ENCODE peak calls at places on chromosomes 12 and 14, in nine cellular contexts. One of them, this sample, is unnamed.

GRCh38 chr12:70853326-70853725 is 67.2 kb downstream of the PTPRR start:
- DNase-seq in H54: no peak
- DNase-seq in D341Med: no peak
- DNase-seq in AG09309: peak; percentile 68
- DNase-seq in NCI-H187 treated with DMSO at 0.1 percent for 48 hours: no peak
- DNase-seq in SK-N-MC: no peak
- DNase-seq in HCEC 1CT: peak; percentile 89
- DNase-seq in left cardiac atrium: peak; percentile 16
- DNase-seq in putamen: no peak
- DNase-seq in this sample: peak; percentile 96

GRCh38 chr12:1630081-1630826 is 1.2 kb downstream of the WNT5B start:
- DNase-seq in D341Med: peak; percentile 80
- DNase-seq in HCEC 1CT: no peak
- DNase-seq in left cardiac atrium: peak; percentile 59
- DNase-seq in NCI-H187 treated with DMSO at 0.1 percent for 48 hours: no peak
- DNase-seq in putamen: no peak
- DNase-seq in AG09309: no peak
- DNase-seq in SK-N-MC: no peak
- DNase-seq in H54: no peak
- DNase-seq in this sample: no peak

GRCh38 chr14:54669759-54670630 is 103.1 kb downstream of the SAMD4A start:
- DNase-seq in putamen: no peak
- DNase-seq in D341Med: no peak
- DNase-seq in NCI-H187 treated with DMSO at 0.1 percent for 48 hours: no peak
- DNase-seq in SK-N-MC: no peak
- DNase-seq in H54: no peak
- DNase-seq in left cardiac atrium: no peak
- DNase-seq in AG09309: no peak
- DNase-seq in HCEC 1CT: peak; percentile 85
- DNase-seq in this sample: peak; percentile 62

GRCh38 chr12:51751657-51752056 is 96.9 kb downstream of the FIGNL2 start:
- DNase-seq in AG09309: no peak
- DNase-seq in putamen: peak; percentile 84
- DNase-seq in D341Med: no peak
- DNase-seq in H54: no peak
- DNase-seq in left cardiac atrium: peak; percentile 33
- DNase-seq in NCI-H187 treated with DMSO at 0.1 percent for 48 hours: no peak
- DNase-seq in HCEC 1CT: no peak
- DNase-seq in SK-N-MC: no peak
- DNase-seq in this sample: peak; percentile 42

GRCh38 chr14:51578853-51579252 is 72.9 kb upstream of the FRMD6 start:
- DNase-seq in left cardiac atrium: no peak
- DNase-seq in NCI-H187 treated with DMSO at 0.1 percent for 48 hours: no peak
- DNase-seq in SK-N-MC: no peak
- DNase-seq in H54: no peak
- DNase-seq in putamen: no peak
- DNase-seq in AG09309: no peak
- DNase-seq in HCEC 1CT: no peak
- DNase-seq in D341Med: no peak
- DNase-seq in this sample: no peak

GRCh38 chr12:15268927-15269552 is 47.8 kb upstream of the RERG start:
- DNase-seq in putamen: no peak
- DNase-seq in NCI-H187 treated with DMSO at 0.1 percent for 48 hours: peak; percentile 57
- DNase-seq in left cardiac atrium: no peak
- DNase-seq in HCEC 1CT: peak; percentile 82
- DNase-seq in AG09309: no peak
- DNase-seq in H54: peak; percentile 18
- DNase-seq in D341Med: peak; percentile 79
- DNase-seq in SK-N-MC: peak; percentile 44
- DNase-seq in this sample: peak; percentile 79

GRCh38 chr14:94180655-94181271 is 6.6 kb downstream of the PPP4R4 start:
- DNase-seq in HCEC 1CT: peak; percentile 52
- DNase-seq in AG09309: no peak
- DNase-seq in D341Med: peak; percentile 41
- DNase-seq in SK-N-MC: peak; percentile 24
- DNase-seq in H54: peak; percentile 25
- DNase-seq in NCI-H187 treated with DMSO at 0.1 percent for 48 hours: no peak
- DNase-seq in left cardiac atrium: no peak
- DNase-seq in putamen: no peak
- DNase-seq in this sample: peak; percentile 62

GRCh38 chr12:77895699-77896098 is 65.0 kb downstream of the NAV3 start:
- DNase-seq in D341Med: no peak
- DNase-seq in SK-N-MC: no peak
- DNase-seq in left cardiac atrium: no peak
- DNase-seq in NCI-H187 treated with DMSO at 0.1 percent for 48 hours: no peak
- DNase-seq in H54: no peak
- DNase-seq in putamen: no peak
- DNase-seq in HCEC 1CT: no peak
- DNase-seq in AG09309: no peak
- DNase-seq in this sample: no peak

GRCh38 chr12:74227846-74228545 is 309.6 kb upstream of the ATXN7L3B start:
- DNase-seq in AG09309: no peak
- DNase-seq in left cardiac atrium: no peak
- DNase-seq in H54: no peak
- DNase-seq in HCEC 1CT: no peak
- DNase-seq in putamen: no peak
- DNase-seq in NCI-H187 treated with DMSO at 0.1 percent for 48 hours: no peak
- DNase-seq in D341Med: no peak
- DNase-seq in SK-N-MC: no peak
- DNase-seq in this sample: no peak

GRCh38 chr12:128486951-128487350 is 220.0 kb downstream of the TMEM132C start:
- DNase-seq in HCEC 1CT: no peak
- DNase-seq in SK-N-MC: no peak
- DNase-seq in left cardiac atrium: peak; percentile 39
- DNase-seq in putamen: peak; percentile 21
- DNase-seq in H54: no peak
- DNase-seq in AG09309: no peak
- DNase-seq in D341Med: no peak
- DNase-seq in NCI-H187 treated with DMSO at 0.1 percent for 48 hours: no peak
- DNase-seq in this sample: no peak

GRCh38 chr12:56601503-56601902 is 28.6 kb downstream of the BAZ2A start:
- DNase-seq in H54: no peak
- DNase-seq in NCI-H187 treated with DMSO at 0.1 percent for 48 hours: no peak
- DNase-seq in left cardiac atrium: no peak
- DNase-seq in SK-N-MC: no peak
- DNase-seq in HCEC 1CT: no peak
- DNase-seq in AG09309: no peak
- DNase-seq in D341Med: peak; percentile 70
- DNase-seq in putamen: no peak
- DNase-seq in this sample: peak; percentile 25

GRCh38 chr12:28316067-28316466 is 125.8 kb downstream of the CCDC91 start:
- DNase-seq in D341Med: no peak
- DNase-seq in left cardiac atrium: no peak
- DNase-seq in NCI-H187 treated with DMSO at 0.1 percent for 48 hours: no peak
- DNase-seq in HCEC 1CT: no peak
- DNase-seq in putamen: no peak
- DNase-seq in SK-N-MC: no peak
- DNase-seq in AG09309: no peak
- DNase-seq in H54: no peak
- DNase-seq in this sample: peak; percentile 11